ENCODE peak calls at places on chromosomes 2 and 18, in six cellular contexts. One of them, this sample, is unnamed. For H3K27me3, the result is how much of the 10 kb centered on the place peaks cover.

GRCh38 chr2:9282713-9283112 is 76.1 kb downstream of the ASAP2 start:
- DNase-seq in cardiac muscle cell: no peak
- DNase-seq in Panc1: no peak
- DNase-seq in BJ: no peak
- DNase-seq in heart right ventricle: no peak
- DNase-seq in MM.1S: no peak
- DNase-seq in this sample: no peak

GRCh38 chr2:67260348-67261277 is 136.5 kb upstream of the ETAA1 start:
- DNase-seq in heart right ventricle: peak
- DNase-seq in Panc1: peak
- DNase-seq in cardiac muscle cell: peak
- DNase-seq in MM.1S: no peak
- DNase-seq in BJ: peak
- DNase-seq in this sample: no peak

GRCh38 chr2:231394201-231395141 is 1.0 kb upstream of the B3GNT7 start:
- DNase-seq in heart right ventricle: no peak
- DNase-seq in Panc1: no peak
- DNase-seq in cardiac muscle cell: no peak
- DNase-seq in MM.1S: no peak
- DNase-seq in BJ: no peak
- DNase-seq in this sample: no peak

GRCh38 chr18:35005963-35006577 is 35.1 kb upstream of the MAPRE2 start:
- DNase-seq in cardiac muscle cell: peak
- DNase-seq in BJ: no peak
- DNase-seq in heart right ventricle: no peak
- DNase-seq in Panc1: peak
- DNase-seq in MM.1S: peak
- DNase-seq in this sample: peak

GRCh38 chr2:118032169-118033013 is 18.5 kb upstream of the CCDC93 start:
- DNase-seq in MM.1S: peak
- DNase-seq in Panc1: no peak
- DNase-seq in BJ: no peak
- DNase-seq in heart right ventricle: no peak
- DNase-seq in cardiac muscle cell: peak
- DNase-seq in this sample: no peak

GRCh38 chr18:28019425-28020108 is 157.4 kb downstream of the CDH2 start:
- DNase-seq in BJ: no peak
- DNase-seq in Panc1: no peak
- DNase-seq in cardiac muscle cell: peak
- DNase-seq in MM.1S: no peak
- DNase-seq in heart right ventricle: no peak
- DNase-seq in this sample: no peak

GRCh38 chr2:241271641-241272297 is 43.7 kb downstream of the HDLBP start:
- DNase-seq in heart right ventricle: peak
- DNase-seq in Panc1: no peak
- DNase-seq in cardiac muscle cell: peak
- DNase-seq in BJ: no peak
- DNase-seq in MM.1S: peak
- DNase-seq in this sample: peak

GRCh38 chr2:235343869-235344268 is 150.0 kb upstream of the AGAP1 start:
- DNase-seq in Panc1: no peak
- DNase-seq in BJ: no peak
- DNase-seq in cardiac muscle cell: peak
- DNase-seq in MM.1S: no peak
- DNase-seq in heart right ventricle: no peak
- DNase-seq in this sample: no peak

GRCh38 chr18:55322176-55322735 is 265.7 kb downstream of the TCF4 start:
- DNase-seq in BJ: peak
- DNase-seq in heart right ventricle: peak
- DNase-seq in Panc1: no peak
- DNase-seq in MM.1S: peak
- DNase-seq in cardiac muscle cell: peak
- DNase-seq in this sample: peak

GRCh38 chr2:178761759-178762371 is 45.4 kb downstream of the TTN start:
- DNase-seq in heart right ventricle: no peak
- DNase-seq in cardiac muscle cell: peak
- DNase-seq in Panc1: peak
- DNase-seq in BJ: no peak
- DNase-seq in MM.1S: peak
- DNase-seq in this sample: no peak

GRCh38 chr18:11494093-11494492 is 115.3 kb upstream of the SLC35G4 start:
- DNase-seq in heart right ventricle: no peak
- DNase-seq in BJ: no peak
- DNase-seq in cardiac muscle cell: no peak
- DNase-seq in MM.1S: no peak
- DNase-seq in Panc1: no peak
- DNase-seq in this sample: no peak

GRCh38 chr2:236240228-236240990 is 23.8 kb downstream of the ASB18 start:
- DNase-seq in BJ: peak
- DNase-seq in cardiac muscle cell: no peak
- DNase-seq in MM.1S: no peak
- DNase-seq in heart right ventricle: peak
- DNase-seq in Panc1: peak
- DNase-seq in this sample: no peak

GRCh38 chr2:51650769-51651168 is 618.8 kb upstream of the NRXN1 start:
- DNase-seq in Panc1: no peak
- DNase-seq in BJ: no peak
- DNase-seq in cardiac muscle cell: no peak
- DNase-seq in heart right ventricle: no peak
- DNase-seq in MM.1S: peak
- DNase-seq in this sample: no peak

GRCh38 chr2:11068079-11068741 is 87.1 kb upstream of the SLC66A3 start:
- DNase-seq in heart right ventricle: no peak
- DNase-seq in BJ: no peak
- DNase-seq in MM.1S: no peak
- DNase-seq in cardiac muscle cell: no peak
- DNase-seq in Panc1: no peak
- DNase-seq in this sample: no peak
- TF ChIP-seq CTCF in heart right ventricle: no peak
- TF ChIP-seq CTCF in BJ: no peak
- TF ChIP-seq CTCF in MM.1S: no peak
- TF ChIP-seq CTCF in cardiac muscle cell: no peak
- TF ChIP-seq CTCF in Panc1: no peak
- TF ChIP-seq CTCF in this sample: no peak

GRCh38 chr2:197946562-197946961 is 142.2 kb downstream of the PLCL1 start:
- DNase-seq in cardiac muscle cell: no peak
- DNase-seq in BJ: no peak
- DNase-seq in heart right ventricle: no peak
- DNase-seq in MM.1S: no peak
- DNase-seq in Panc1: no peak
- DNase-seq in this sample: no peak
- H3K27me3 ChIP-seq in cardiac muscle cell: under half
- H3K27me3 ChIP-seq in BJ: under half
- H3K27me3 ChIP-seq in heart right ventricle: under half
- H3K27me3 ChIP-seq in MM.1S: under half
- H3K27me3 ChIP-seq in Panc1: under half
- H3K27me3 ChIP-seq in this sample: under half

GRCh38 chr2:100228967-100229366 is 86.6 kb upstream of the AFF3 start:
- DNase-seq in Panc1: no peak
- DNase-seq in BJ: no peak
- DNase-seq in MM.1S: no peak
- DNase-seq in cardiac muscle cell: no peak
- DNase-seq in heart right ventricle: no peak
- DNase-seq in this sample: no peak
- TF ChIP-seq CTCF in Panc1: no peak
- TF ChIP-seq CTCF in BJ: peak
- TF ChIP-seq CTCF in MM.1S: no peak
- TF ChIP-seq CTCF in cardiac muscle cell: no peak
- TF ChIP-seq CTCF in heart right ventricle: no peak
- TF ChIP-seq CTCF in this sample: no peak

GRCh38 chr18:79659733-79660132 is 19.9 kb upstream of the CTDP1 start:
- DNase-seq in cardiac muscle cell: no peak
- DNase-seq in BJ: no peak
- DNase-seq in heart right ventricle: no peak
- DNase-seq in MM.1S: no peak
- DNase-seq in Panc1: no peak
- DNase-seq in this sample: no peak
- H3K27me3 ChIP-seq in cardiac muscle cell: under half
- H3K27me3 ChIP-seq in BJ: under half
- H3K27me3 ChIP-seq in heart right ventricle: under half
- H3K27me3 ChIP-seq in MM.1S: under half
- H3K27me3 ChIP-seq in Panc1: under half
- H3K27me3 ChIP-seq in this sample: under half

GRCh38 chr2:138294451-138294850 is 207.1 kb upstream of the SPOPL start:
- DNase-seq in heart right ventricle: no peak
- DNase-seq in BJ: no peak
- DNase-seq in Panc1: no peak
- DNase-seq in MM.1S: no peak
- DNase-seq in cardiac muscle cell: no peak
- DNase-seq in this sample: no peak
- TF ChIP-seq CTCF in heart right ventricle: no peak
- TF ChIP-seq CTCF in BJ: no peak
- TF ChIP-seq CTCF in Panc1: no peak
- TF ChIP-seq CTCF in MM.1S: no peak
- TF ChIP-seq CTCF in cardiac muscle cell: no peak
- TF ChIP-seq CTCF in this sample: no peak

GRCh38 chr2:74499269-74499939 is at the start of gene LBX2:
- DNase-seq in cardiac muscle cell: peak
- DNase-seq in MM.1S: no peak
- DNase-seq in BJ: no peak
- DNase-seq in heart right ventricle: no peak
- DNase-seq in Panc1: no peak
- DNase-seq in this sample: no peak

GRCh38 chr2:74499940-74500577 is 656 bp upstream of the LBX2 start:
- DNase-seq in cardiac muscle cell: no peak
- DNase-seq in heart right ventricle: no peak
- DNase-seq in BJ: no peak
- DNase-seq in MM.1S: no peak
- DNase-seq in Panc1: no peak
- DNase-seq in this sample: no peak

GRCh38 chr2:74498500-74499268 is 719 bp downstream of the LBX2 start:
- DNase-seq in BJ: no peak
- DNase-seq in cardiac muscle cell: no peak
- DNase-seq in heart right ventricle: no peak
- DNase-seq in Panc1: no peak
- DNase-seq in MM.1S: no peak
- DNase-seq in this sample: no peak

GRCh38 chr2:74496997-74497776 is 2.2 kb downstream of the LBX2 start:
- DNase-seq in BJ: no peak
- DNase-seq in Panc1: no peak
- DNase-seq in cardiac muscle cell: no peak
- DNase-seq in heart right ventricle: no peak
- DNase-seq in MM.1S: no peak
- DNase-seq in this sample: no peak

DNA sequence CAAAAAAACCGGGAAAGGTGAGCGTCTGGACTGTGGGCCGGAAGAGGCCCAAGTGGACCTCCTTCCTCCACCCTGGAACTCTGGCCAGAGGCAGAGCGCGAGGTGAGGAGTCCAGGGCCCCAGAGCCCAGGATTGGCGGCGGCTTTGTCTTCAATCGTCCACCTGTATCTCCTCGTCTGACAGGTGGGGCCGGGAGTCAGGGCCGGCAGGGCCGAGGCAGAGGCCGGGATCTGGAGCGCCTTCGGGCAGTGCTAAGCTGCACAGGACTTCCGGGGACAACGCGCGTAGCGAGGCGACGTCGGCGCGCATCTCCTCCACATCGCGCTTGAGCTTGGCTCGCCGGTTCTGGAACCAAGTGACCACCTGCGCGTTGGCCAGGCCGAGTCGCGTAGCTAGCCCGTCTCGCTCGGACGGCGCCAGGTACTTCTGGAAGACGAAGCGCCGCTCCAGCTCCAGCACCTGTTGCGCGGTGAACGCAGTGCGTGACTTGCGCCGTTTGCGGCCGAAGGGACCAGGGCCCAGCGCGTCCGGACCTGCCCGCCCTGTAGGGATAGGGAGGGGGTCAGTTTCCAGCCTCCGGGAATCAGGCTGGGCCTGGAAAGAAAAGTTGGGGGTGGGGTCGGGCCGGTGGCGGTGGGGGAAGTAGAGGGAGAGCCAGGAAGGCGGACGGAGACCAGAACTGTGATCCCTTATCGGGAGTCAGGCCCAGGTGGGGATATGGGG is 1.5 kb downstream of the LBX2 start:
- DNase-seq in BJ: no peak
- DNase-seq in cardiac muscle cell: no peak
- DNase-seq in MM.1S: no peak
- DNase-seq in heart right ventricle: peak
- DNase-seq in Panc1: no peak
- DNase-seq in this sample: no peak
- H3K27me3 ChIP-seq in BJ: under half
- H3K27me3 ChIP-seq in cardiac muscle cell: half or more
- H3K27me3 ChIP-seq in MM.1S: under half
- H3K27me3 ChIP-seq in heart right ventricle: half or more
- H3K27me3 ChIP-seq in Panc1: under half
- H3K27me3 ChIP-seq in this sample: half or more

GRCh38 chr2:43224131-43224570 is 2.3 kb downstream of the ZFP36L2 start:
- DNase-seq in BJ: no peak
- DNase-seq in cardiac muscle cell: peak
- DNase-seq in MM.1S: peak
- DNase-seq in Panc1: no peak
- DNase-seq in heart right ventricle: peak
- DNase-seq in this sample: peak
- TF ChIP-seq CTCF in BJ: peak
- TF ChIP-seq CTCF in cardiac muscle cell: peak
- TF ChIP-seq CTCF in MM.1S: peak
- TF ChIP-seq CTCF in Panc1: peak
- TF ChIP-seq CTCF in heart right ventricle: peak
- TF ChIP-seq CTCF in this sample: peak

DNA sequence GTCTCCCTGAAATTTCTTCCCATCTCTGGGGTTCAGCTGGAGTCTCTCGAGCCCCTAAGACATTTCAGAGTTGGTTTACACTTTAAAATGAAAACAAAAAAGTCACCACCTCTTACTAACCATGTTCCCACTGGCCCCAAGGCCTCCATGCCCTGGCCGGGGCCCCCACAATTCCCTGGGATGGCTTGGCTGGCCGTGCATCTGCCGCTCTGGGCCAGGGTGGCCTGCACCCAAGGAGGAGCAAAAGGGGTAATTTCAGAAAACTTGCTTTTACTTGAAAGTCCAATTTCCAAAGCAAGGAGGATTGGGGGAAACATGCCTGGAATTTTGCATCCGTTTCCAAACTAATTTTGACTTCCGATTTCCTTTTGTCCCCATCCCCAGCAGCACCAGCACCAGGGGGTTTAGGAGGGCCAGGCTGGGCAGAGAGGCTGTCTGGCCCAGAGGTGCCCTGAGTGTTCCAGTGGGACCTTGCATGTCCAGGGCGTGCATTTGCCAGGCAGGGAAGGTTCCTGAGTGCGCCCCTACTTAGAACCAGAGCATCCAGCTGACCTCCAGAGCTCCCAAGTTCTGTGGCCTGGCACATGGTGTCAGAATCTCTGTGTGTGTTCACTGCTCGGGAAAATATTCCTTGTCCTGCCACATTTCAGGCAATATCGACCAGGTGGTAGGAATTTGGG is 5.3 kb downstream of the SIX3 start:
- DNase-seq in cardiac muscle cell: no peak
- DNase-seq in Panc1: no peak
- DNase-seq in BJ: no peak
- DNase-seq in heart right ventricle: no peak
- DNase-seq in MM.1S: no peak
- DNase-seq in this sample: peak
- H3K27me3 ChIP-seq in cardiac muscle cell: half or more
- H3K27me3 ChIP-seq in Panc1: under half
- H3K27me3 ChIP-seq in BJ: under half
- H3K27me3 ChIP-seq in heart right ventricle: half or more
- H3K27me3 ChIP-seq in MM.1S: under half
- H3K27me3 ChIP-seq in this sample: half or more